ENCODE peak calls at places on chromosomes 13 and 19, in eight cellular contexts. One of them, this sample, is unnamed.

GRCh38 chr13:46324976-46325375 is 62.1 kb downstream of the RUBCNL start:
- DNase-seq in thyroid gland: no peak
- DNase-seq in activated CD4-positive, CD25-positive, alpha-beta regulatory T cell: no peak
- DNase-seq in head of caudate nucleus: no peak
- DNase-seq in activated CD8-positive, alpha-beta memory T cell treated with anti-CD3 and anti-CD28 coated beads for 1 hour: no peak
- DNase-seq in germinal center: no peak
- DNase-seq in ACHN: no peak
- DNase-seq in lung: no peak
- DNase-seq in this sample: no peak

GRCh38 chr13:90633849-90634248 is 713.6 kb upstream of the MIR17HG start:
- DNase-seq in germinal center: no peak
- DNase-seq in lung: no peak
- DNase-seq in thyroid gland: no peak
- DNase-seq in activated CD4-positive, CD25-positive, alpha-beta regulatory T cell: no peak
- DNase-seq in head of caudate nucleus: no peak
- DNase-seq in ACHN: no peak
- DNase-seq in activated CD8-positive, alpha-beta memory T cell treated with anti-CD3 and anti-CD28 coated beads for 1 hour: no peak
- DNase-seq in this sample: no peak

GRCh38 chr13:94987869-94988268 is 275.5 kb upstream of the SOX21 start:
- DNase-seq in activated CD8-positive, alpha-beta memory T cell treated with anti-CD3 and anti-CD28 coated beads for 1 hour: no peak
- DNase-seq in ACHN: no peak
- DNase-seq in head of caudate nucleus: no peak
- DNase-seq in activated CD4-positive, CD25-positive, alpha-beta regulatory T cell: no peak
- DNase-seq in lung: no peak
- DNase-seq in thyroid gland: no peak
- DNase-seq in germinal center: no peak
- DNase-seq in this sample: no peak

GRCh38 chr19:19445288-19445687 is 39.8 kb downstream of the GATAD2A start:
- DNase-seq in germinal center: no peak
- DNase-seq in ACHN: no peak
- DNase-seq in thyroid gland: no peak
- DNase-seq in lung: no peak
- DNase-seq in activated CD4-positive, CD25-positive, alpha-beta regulatory T cell: no peak
- DNase-seq in head of caudate nucleus: no peak
- DNase-seq in activated CD8-positive, alpha-beta memory T cell treated with anti-CD3 and anti-CD28 coated beads for 1 hour: no peak
- DNase-seq in this sample: no peak

GRCh38 chr13:79867248-79867647 is 386.3 kb downstream of the NDFIP2 start:
- DNase-seq in head of caudate nucleus: no peak
- DNase-seq in activated CD8-positive, alpha-beta memory T cell treated with anti-CD3 and anti-CD28 coated beads for 1 hour: no peak
- DNase-seq in ACHN: no peak
- DNase-seq in lung: no peak
- DNase-seq in activated CD4-positive, CD25-positive, alpha-beta regulatory T cell: no peak
- DNase-seq in thyroid gland: no peak
- DNase-seq in germinal center: no peak
- DNase-seq in this sample: no peak

GRCh38 chr13:70814684-70815083 is 706.4 kb upstream of the KLHL1 start:
- DNase-seq in ACHN: no peak
- DNase-seq in lung: no peak
- DNase-seq in head of caudate nucleus: no peak
- DNase-seq in activated CD4-positive, CD25-positive, alpha-beta regulatory T cell: no peak
- DNase-seq in thyroid gland: no peak
- DNase-seq in germinal center: no peak
- DNase-seq in activated CD8-positive, alpha-beta memory T cell treated with anti-CD3 and anti-CD28 coated beads for 1 hour: no peak
- DNase-seq in this sample: no peak

GRCh38 chr13:62357887-62358645 is 942.4 kb upstream of the PCDH20 start:
- DNase-seq in activated CD4-positive, CD25-positive, alpha-beta regulatory T cell: no peak
- DNase-seq in activated CD8-positive, alpha-beta memory T cell treated with anti-CD3 and anti-CD28 coated beads for 1 hour: no peak
- DNase-seq in germinal center: no peak
- DNase-seq in lung: no peak
- DNase-seq in head of caudate nucleus: no peak
- DNase-seq in thyroid gland: no peak
- DNase-seq in ACHN: peak; percentile 54
- DNase-seq in this sample: no peak

GRCh38 chr19:52600639-52601024 is 30.5 kb downstream of the ZNF701 start:
- DNase-seq in lung: no peak
- DNase-seq in thyroid gland: peak; percentile 19
- DNase-seq in activated CD8-positive, alpha-beta memory T cell treated with anti-CD3 and anti-CD28 coated beads for 1 hour: no peak
- DNase-seq in ACHN: no peak
- DNase-seq in activated CD4-positive, CD25-positive, alpha-beta regulatory T cell: no peak
- DNase-seq in head of caudate nucleus: peak; percentile 14
- DNase-seq in germinal center: no peak
- DNase-seq in this sample: no peak

GRCh38 chr13:98576215-98576945 is 527 bp downstream of the STK24 start:
- DNase-seq in thyroid gland: peak; percentile 75
- DNase-seq in lung: peak; percentile 57
- DNase-seq in head of caudate nucleus: peak; percentile 17
- DNase-seq in ACHN: peak; percentile 32
- DNase-seq in activated CD4-positive, CD25-positive, alpha-beta regulatory T cell: no peak
- DNase-seq in germinal center: peak; percentile 59
- DNase-seq in activated CD8-positive, alpha-beta memory T cell treated with anti-CD3 and anti-CD28 coated beads for 1 hour: no peak
- DNase-seq in this sample: peak; percentile 62

GRCh38 chr19:42132030-42132628 is at the start of gene POU2F2:
- DNase-seq in activated CD4-positive, CD25-positive, alpha-beta regulatory T cell: peak; percentile 73
- DNase-seq in head of caudate nucleus: peak; percentile 21
- DNase-seq in activated CD8-positive, alpha-beta memory T cell treated with anti-CD3 and anti-CD28 coated beads for 1 hour: peak; percentile 78
- DNase-seq in ACHN: no peak
- DNase-seq in germinal center: peak; percentile 83
- DNase-seq in lung: peak; percentile 30
- DNase-seq in thyroid gland: peak; percentile 20
- DNase-seq in this sample: peak; percentile 39

GRCh38 chr19:39363909-39364457 is 21.8 kb downstream of the SAMD4B start:
- DNase-seq in germinal center: no peak
- DNase-seq in lung: no peak
- DNase-seq in activated CD4-positive, CD25-positive, alpha-beta regulatory T cell: no peak
- DNase-seq in thyroid gland: peak; percentile 50
- DNase-seq in activated CD8-positive, alpha-beta memory T cell treated with anti-CD3 and anti-CD28 coated beads for 1 hour: no peak
- DNase-seq in ACHN: peak; percentile 26
- DNase-seq in head of caudate nucleus: peak; percentile 94
- DNase-seq in this sample: peak; percentile 51

GRCh38 chr19:3386447-3387234 is 20.3 kb downstream of the NFIC start:
- DNase-seq in thyroid gland: no peak
- DNase-seq in activated CD8-positive, alpha-beta memory T cell treated with anti-CD3 and anti-CD28 coated beads for 1 hour: no peak
- DNase-seq in germinal center: no peak
- DNase-seq in head of caudate nucleus: no peak
- DNase-seq in lung: no peak
- DNase-seq in activated CD4-positive, CD25-positive, alpha-beta regulatory T cell: no peak
- DNase-seq in ACHN: no peak
- DNase-seq in this sample: peak; percentile 66

GRCh38 chr19:12695514-12695913 is 917 bp downstream of the FBXW9 start:
- DNase-seq in head of caudate nucleus: no peak
- DNase-seq in germinal center: no peak
- DNase-seq in ACHN: no peak
- DNase-seq in activated CD8-positive, alpha-beta memory T cell treated with anti-CD3 and anti-CD28 coated beads for 1 hour: no peak
- DNase-seq in lung: no peak
- DNase-seq in thyroid gland: no peak
- DNase-seq in activated CD4-positive, CD25-positive, alpha-beta regulatory T cell: no peak
- DNase-seq in this sample: no peak

GRCh38 chr13:32381539-32381938 is 46.4 kb downstream of the N4BP2L1 start:
- DNase-seq in activated CD4-positive, CD25-positive, alpha-beta regulatory T cell: no peak
- DNase-seq in head of caudate nucleus: no peak
- DNase-seq in germinal center: peak; percentile 4
- DNase-seq in activated CD8-positive, alpha-beta memory T cell treated with anti-CD3 and anti-CD28 coated beads for 1 hour: no peak
- DNase-seq in lung: no peak
- DNase-seq in ACHN: peak; percentile 8
- DNase-seq in thyroid gland: peak; percentile 30
- DNase-seq in this sample: no peak

GRCh38 chr19:38583985-38584305 is 33.8 kb downstream of the MAP4K1 start:
- DNase-seq in ACHN: no peak
- DNase-seq in thyroid gland: no peak
- DNase-seq in activated CD4-positive, CD25-positive, alpha-beta regulatory T cell: no peak
- DNase-seq in head of caudate nucleus: no peak
- DNase-seq in activated CD8-positive, alpha-beta memory T cell treated with anti-CD3 and anti-CD28 coated beads for 1 hour: no peak
- DNase-seq in germinal center: no peak
- DNase-seq in lung: no peak
- DNase-seq in this sample: no peak

GRCh38 chr19:49546825-49547565 is 19.2 kb downstream of the RCN3 start:
- DNase-seq in thyroid gland: peak; percentile 69
- DNase-seq in ACHN: peak; percentile 85
- DNase-seq in activated CD4-positive, CD25-positive, alpha-beta regulatory T cell: peak; percentile 32
- DNase-seq in germinal center: peak; percentile 74
- DNase-seq in activated CD8-positive, alpha-beta memory T cell treated with anti-CD3 and anti-CD28 coated beads for 1 hour: no peak
- DNase-seq in lung: peak; percentile 74
- DNase-seq in head of caudate nucleus: peak; percentile 74
- DNase-seq in this sample: no peak

GRCh38 chr19:52542984-52543664 is 15.7 kb downstream of the ZNF808 start:
- DNase-seq in thyroid gland: no peak
- DNase-seq in germinal center: no peak
- DNase-seq in ACHN: no peak
- DNase-seq in activated CD8-positive, alpha-beta memory T cell treated with anti-CD3 and anti-CD28 coated beads for 1 hour: no peak
- DNase-seq in head of caudate nucleus: no peak
- DNase-seq in lung: no peak
- DNase-seq in activated CD4-positive, CD25-positive, alpha-beta regulatory T cell: no peak
- DNase-seq in this sample: no peak

GRCh38 chr13:110913322-110913721 is 1.5 kb downstream of the ANKRD10 start:
- DNase-seq in thyroid gland: peak; percentile 10
- DNase-seq in ACHN: peak; percentile 6
- DNase-seq in germinal center: peak; percentile 41
- DNase-seq in head of caudate nucleus: no peak
- DNase-seq in lung: no peak
- DNase-seq in activated CD4-positive, CD25-positive, alpha-beta regulatory T cell: no peak
- DNase-seq in activated CD8-positive, alpha-beta memory T cell treated with anti-CD3 and anti-CD28 coated beads for 1 hour: no peak
- DNase-seq in this sample: no peak

GRCh38 chr19:33971073-33971472 is 174.4 kb downstream of the KCTD15 start:
- DNase-seq in lung: no peak
- DNase-seq in ACHN: no peak
- DNase-seq in thyroid gland: no peak
- DNase-seq in activated CD8-positive, alpha-beta memory T cell treated with anti-CD3 and anti-CD28 coated beads for 1 hour: no peak
- DNase-seq in activated CD4-positive, CD25-positive, alpha-beta regulatory T cell: no peak
- DNase-seq in germinal center: no peak
- DNase-seq in head of caudate nucleus: no peak
- DNase-seq in this sample: no peak

GRCh38 chr19:49570138-49570856 is 10.1 kb downstream of the NOSIP start:
- DNase-seq in head of caudate nucleus: peak; percentile 69
- DNase-seq in germinal center: peak; percentile 89
- DNase-seq in ACHN: peak; percentile 80
- DNase-seq in thyroid gland: peak; percentile 55
- DNase-seq in lung: peak; percentile 65
- DNase-seq in activated CD8-positive, alpha-beta memory T cell treated with anti-CD3 and anti-CD28 coated beads for 1 hour: no peak
- DNase-seq in activated CD4-positive, CD25-positive, alpha-beta regulatory T cell: no peak
- DNase-seq in this sample: no peak

GRCh38 chr19:3450796-3451411 is 29.4 kb downstream of the SMIM24 start:
- DNase-seq in activated CD8-positive, alpha-beta memory T cell treated with anti-CD3 and anti-CD28 coated beads for 1 hour: no peak
- DNase-seq in head of caudate nucleus: no peak
- DNase-seq in lung: peak; percentile 60
- DNase-seq in thyroid gland: no peak
- DNase-seq in germinal center: no peak
- DNase-seq in activated CD4-positive, CD25-positive, alpha-beta regulatory T cell: no peak
- DNase-seq in ACHN: peak; percentile 98
- DNase-seq in this sample: peak; percentile 65

GRCh38 chr19:45507864-45508680 is 793 bp downstream of the VASP start:
- DNase-seq in thyroid gland: peak; percentile 66
- DNase-seq in germinal center: peak; percentile 46
- DNase-seq in activated CD4-positive, CD25-positive, alpha-beta regulatory T cell: no peak
- DNase-seq in ACHN: peak; percentile 22
- DNase-seq in activated CD8-positive, alpha-beta memory T cell treated with anti-CD3 and anti-CD28 coated beads for 1 hour: no peak
- DNase-seq in head of caudate nucleus: no peak
- DNase-seq in lung: no peak
- DNase-seq in this sample: no peak

GRCh38 chr13:41596190-41596589 is 138.8 kb downstream of the RGCC start:
- DNase-seq in head of caudate nucleus: no peak
- DNase-seq in ACHN: no peak
- DNase-seq in lung: no peak
- DNase-seq in activated CD4-positive, CD25-positive, alpha-beta regulatory T cell: no peak
- DNase-seq in thyroid gland: no peak
- DNase-seq in germinal center: no peak
- DNase-seq in activated CD8-positive, alpha-beta memory T cell treated with anti-CD3 and anti-CD28 coated beads for 1 hour: no peak
- DNase-seq in this sample: no peak

GRCh38 chr19:3586124-3586626 is 897 bp downstream of the GIPC3 start:
- DNase-seq in head of caudate nucleus: no peak
- DNase-seq in activated CD4-positive, CD25-positive, alpha-beta regulatory T cell: no peak
- DNase-seq in ACHN: no peak
- DNase-seq in lung: no peak
- DNase-seq in germinal center: peak; percentile 49
- DNase-seq in thyroid gland: no peak
- DNase-seq in activated CD8-positive, alpha-beta memory T cell treated with anti-CD3 and anti-CD28 coated beads for 1 hour: no peak
- DNase-seq in this sample: no peak

GRCh38 chr13:39311619-39312018 is 273.4 kb downstream of the NHLRC3 start:
- DNase-seq in lung: no peak
- DNase-seq in activated CD4-positive, CD25-positive, alpha-beta regulatory T cell: no peak
- DNase-seq in head of caudate nucleus: no peak
- DNase-seq in germinal center: no peak
- DNase-seq in activated CD8-positive, alpha-beta memory T cell treated with anti-CD3 and anti-CD28 coated beads for 1 hour: no peak
- DNase-seq in thyroid gland: no peak
- DNase-seq in ACHN: no peak
- DNase-seq in this sample: peak; percentile 25

GRCh38 chr19:38388310-38389100 is at the start of gene SPRED3:
- DNase-seq in ACHN: peak; percentile 65
- DNase-seq in thyroid gland: peak; percentile 71
- DNase-seq in activated CD4-positive, CD25-positive, alpha-beta regulatory T cell: no peak
- DNase-seq in germinal center: peak; percentile 11
- DNase-seq in lung: no peak
- DNase-seq in head of caudate nucleus: peak; percentile 75
- DNase-seq in activated CD8-positive, alpha-beta memory T cell treated with anti-CD3 and anti-CD28 coated beads for 1 hour: no peak
- DNase-seq in this sample: no peak

GRCh38 chr19:56105090-56105701 is 15.9 kb downstream of the ZNF787 start:
- DNase-seq in head of caudate nucleus: peak; percentile 84
- DNase-seq in thyroid gland: peak; percentile 95
- DNase-seq in lung: peak; percentile 86
- DNase-seq in germinal center: peak; percentile 54
- DNase-seq in activated CD8-positive, alpha-beta memory T cell treated with anti-CD3 and anti-CD28 coated beads for 1 hour: no peak
- DNase-seq in activated CD4-positive, CD25-positive, alpha-beta regulatory T cell: no peak
- DNase-seq in ACHN: no peak
- DNase-seq in this sample: peak; percentile 63

GRCh38 chr13:38758278-38758677 is 71.4 kb downstream of the FREM2 start:
- DNase-seq in activated CD8-positive, alpha-beta memory T cell treated with anti-CD3 and anti-CD28 coated beads for 1 hour: no peak
- DNase-seq in thyroid gland: no peak
- DNase-seq in ACHN: no peak
- DNase-seq in lung: no peak
- DNase-seq in germinal center: no peak
- DNase-seq in activated CD4-positive, CD25-positive, alpha-beta regulatory T cell: no peak
- DNase-seq in head of caudate nucleus: no peak
- DNase-seq in this sample: no peak

GRCh38 chr13:30659980-30660379 is 42.3 kb downstream of the USPL1 start:
- DNase-seq in head of caudate nucleus: no peak
- DNase-seq in activated CD8-positive, alpha-beta memory T cell treated with anti-CD3 and anti-CD28 coated beads for 1 hour: no peak
- DNase-seq in ACHN: no peak
- DNase-seq in lung: no peak
- DNase-seq in thyroid gland: peak; percentile 30
- DNase-seq in germinal center: no peak
- DNase-seq in activated CD4-positive, CD25-positive, alpha-beta regulatory T cell: no peak
- DNase-seq in this sample: no peak

GRCh38 chr13:41061914-41062837 is 867 bp downstream of the WBP4 start:
- DNase-seq in lung: no peak
- DNase-seq in ACHN: peak; percentile 74
- DNase-seq in thyroid gland: no peak
- DNase-seq in germinal center: no peak
- DNase-seq in head of caudate nucleus: no peak
- DNase-seq in activated CD4-positive, CD25-positive, alpha-beta regulatory T cell: no peak
- DNase-seq in activated CD8-positive, alpha-beta memory T cell treated with anti-CD3 and anti-CD28 coated beads for 1 hour: no peak
- DNase-seq in this sample: no peak

GRCh38 chr19:2290441-2291184 is 8.6 kb upstream of the PEAK3 start:
- DNase-seq in ACHN: no peak
- DNase-seq in thyroid gland: no peak
- DNase-seq in activated CD8-positive, alpha-beta memory T cell treated with anti-CD3 and anti-CD28 coated beads for 1 hour: no peak
- DNase-seq in germinal center: peak; percentile 36
- DNase-seq in lung: no peak
- DNase-seq in activated CD4-positive, CD25-positive, alpha-beta regulatory T cell: no peak
- DNase-seq in head of caudate nucleus: no peak
- DNase-seq in this sample: no peak

GRCh38 chr13:23673354-23673753 is 103.1 kb downstream of the TNFRSF19 start:
- DNase-seq in ACHN: no peak
- DNase-seq in thyroid gland: no peak
- DNase-seq in activated CD8-positive, alpha-beta memory T cell treated with anti-CD3 and anti-CD28 coated beads for 1 hour: no peak
- DNase-seq in lung: peak; percentile 36
- DNase-seq in head of caudate nucleus: no peak
- DNase-seq in activated CD4-positive, CD25-positive, alpha-beta regulatory T cell: no peak
- DNase-seq in germinal center: no peak
- DNase-seq in this sample: no peak

GRCh38 chr19:39111593-39112199 is 13.9 kb upstream of the PAK4 start:
- DNase-seq in germinal center: no peak
- DNase-seq in ACHN: no peak
- DNase-seq in lung: no peak
- DNase-seq in thyroid gland: no peak
- DNase-seq in activated CD8-positive, alpha-beta memory T cell treated with anti-CD3 and anti-CD28 coated beads for 1 hour: no peak
- DNase-seq in head of caudate nucleus: no peak
- DNase-seq in activated CD4-positive, CD25-positive, alpha-beta regulatory T cell: no peak
- DNase-seq in this sample: no peak

GRCh38 chr13:112960671-112961070 is 8.3 kb upstream of the MCF2L start:
- DNase-seq in head of caudate nucleus: no peak
- DNase-seq in germinal center: no peak
- DNase-seq in activated CD8-positive, alpha-beta memory T cell treated with anti-CD3 and anti-CD28 coated beads for 1 hour: no peak
- DNase-seq in thyroid gland: no peak
- DNase-seq in ACHN: no peak
- DNase-seq in lung: no peak
- DNase-seq in activated CD4-positive, CD25-positive, alpha-beta regulatory T cell: no peak
- DNase-seq in this sample: no peak